ENCODE peak calls at places on chromosomes 1 and 21, in six cellular contexts. X, F, A, J, P and W are unnamed samples. For H3K4me1, the result is how much of the 10 kb centered on the place peaks cover.

GRCh38 chr1:161261859-161262225 is 3.3 kb downstream of the PCP4L1 start:
- DNase-seq in X (no peak), F (no peak), A (no peak), J (no peak), P (no peak), W (no peak)

GRCh38 chr1:23879809-23880208 is 11.7 kb upstream of the FUCA1 start:
- DNase-seq in X (no peak), F (no peak), A (no peak), J (no peak), P (no peak), W (no peak)

GRCh38 chr21:34852438-34852837 is 183.6 kb downstream of the CLIC6 start:
- DNase-seq in X (no peak), F (no peak), A (no peak), J (no peak), P (no peak), W (no peak)

GRCh38 chr1:41788427-41788826 is 130.3 kb downstream of the HIVEP3 start:
- DNase-seq in X (no peak), F (no peak), A (no peak), J (no peak), P (no peak), W (no peak)

GRCh38 chr21:39620856-39621255 is 8.1 kb downstream of the B3GALT5 start:
- DNase-seq in X (no peak), F (no peak), A (no peak), J (no peak), P (no peak), W (no peak)

GRCh38 chr1:43358121-43358745 is 548 bp upstream of the CDC20 start:
- DNase-seq in X (peak), F (peak), A (peak), J (no peak), P (peak), W (no peak)

GRCh38 chr1:247294282-247294681 is 37.4 kb downstream of the ZNF496 start:
- DNase-seq in X (no peak), F (no peak), A (no peak), J (no peak), P (peak), W (no peak)

GRCh38 chr1:15955552-15955951 is 20.3 kb downstream of the ZBTB17 start:
- DNase-seq in X (no peak), F (no peak), A (no peak), J (no peak), P (no peak), W (no peak)

GRCh38 chr1:6833804-6834203 is 48.5 kb downstream of the CAMTA1 start:
- DNase-seq in X (no peak), F (no peak), A (no peak), J (no peak), P (no peak), W (no peak)

GRCh38 chr21:32256873-32257620 is 21.8 kb downstream of the MIS18A start:
- DNase-seq in X (no peak), F (peak), A (peak), J (peak), P (peak), W (no peak)

GRCh38 chr1:91742848-91743292 is 143.1 kb downstream of the TGFBR3 start:
- DNase-seq in X (no peak), F (no peak), A (no peak), J (no peak), P (peak), W (no peak)

GRCh38 chr1:64906447-64906846 is 59.9 kb downstream of the JAK1 start:
- DNase-seq in X (no peak), F (peak), A (no peak), J (no peak), P (peak), W (no peak)

GRCh38 chr1:181632492-181632891 is 149.2 kb downstream of the CACNA1E start:
- DNase-seq in X (no peak), F (no peak), A (no peak), J (no peak), P (no peak), W (no peak)

GRCh38 chr1:2493691-2494322 is 17.7 kb downstream of the PLCH2 start:
- DNase-seq in X (peak), F (no peak), A (no peak), J (no peak), P (peak), W (no peak)

GRCh38 chr1:88847618-88848017 is 43.7 kb downstream of the GTF2B start:
- DNase-seq in X (no peak), F (no peak), A (no peak), J (no peak), P (no peak), W (no peak)

GRCh38 chr21:35324372-35325220 is 275.5 kb upstream of the RUNX1 start:
- DNase-seq in X (no peak), F (no peak), A (no peak), J (no peak), P (peak), W (no peak)

GRCh38 chr1:62621907-62622306 is 24.6 kb downstream of the ANGPTL3 start:
- DNase-seq in X (peak), F (peak), A (no peak), J (no peak), P (peak), W (no peak)

GRCh38 chr21:26148834-26149354 is 21.7 kb downstream of the APP start:
- DNase-seq in X (no peak), F (no peak), A (no peak), J (no peak), P (peak), W (no peak)

GRCh38 chr1:151144474-151145157 is 1.8 kb downstream of the SEMA6C start:
- DNase-seq in X (no peak), F (no peak), A (no peak), J (no peak), P (no peak), W (no peak)

GRCh38 chr1:101088431-101088830 is 62.8 kb upstream of the DPH5 start:
- DNase-seq in X (no peak), F (no peak), A (no peak), J (no peak), P (no peak), W (no peak)

GRCh38 chr1:246765521-246765920 is 41.3 kb downstream of the SCCPDH start:
- DNase-seq in X (no peak), F (no peak), A (no peak), J (no peak), P (no peak), W (no peak)

GRCh38 chr21:15793547-15794235 is 63.9 kb downstream of the USP25 start:
- DNase-seq in X (no peak), F (no peak), A (no peak), J (no peak), P (no peak), W (no peak)

GRCh38 chr1:207031632-207032258 is 811 bp downstream of the C1orf116 start:
- DNase-seq in X (no peak), F (no peak), A (no peak), J (no peak), P (peak), W (no peak)

GRCh38 chr1:107047602-107048001 is 8.9 kb upstream of the PRMT6 start:
- DNase-seq in X (no peak), F (no peak), A (no peak), J (no peak), P (no peak), W (no peak)

GRCh38 chr1:58883888-58884482 is 100.1 kb upstream of the JUN start:
- DNase-seq in X (no peak), F (no peak), A (no peak), J (no peak), P (no peak), W (no peak)

GRCh38 chr1:44707959-44708831 is 22.8 kb downstream of the RNU5D-1 start:
- DNase-seq in X (peak), F (peak), A (peak), J (peak), P (peak), W (peak)

GRCh38 chr1:181104042-181104789 is 15.7 kb downstream of the IER5 start:
- DNase-seq in X (peak), F (peak), A (no peak), J (no peak), P (no peak), W (no peak)

GRCh38 chr1:37731312-37732019 is 33.5 kb downstream of the EPHA10 start:
- DNase-seq in X (no peak), F (no peak), A (no peak), J (no peak), P (no peak), W (no peak)

GRCh38 chr1:213176341-213176740 is 125.3 kb downstream of the RPS6KC1 start:
- DNase-seq in X (peak), F (no peak), A (no peak), J (no peak), P (no peak), W (no peak)
- H3K27ac ChIP-seq in X (no peak), F (no peak), A (no peak), J (no peak), P (no peak), W (no peak)

DNA sequence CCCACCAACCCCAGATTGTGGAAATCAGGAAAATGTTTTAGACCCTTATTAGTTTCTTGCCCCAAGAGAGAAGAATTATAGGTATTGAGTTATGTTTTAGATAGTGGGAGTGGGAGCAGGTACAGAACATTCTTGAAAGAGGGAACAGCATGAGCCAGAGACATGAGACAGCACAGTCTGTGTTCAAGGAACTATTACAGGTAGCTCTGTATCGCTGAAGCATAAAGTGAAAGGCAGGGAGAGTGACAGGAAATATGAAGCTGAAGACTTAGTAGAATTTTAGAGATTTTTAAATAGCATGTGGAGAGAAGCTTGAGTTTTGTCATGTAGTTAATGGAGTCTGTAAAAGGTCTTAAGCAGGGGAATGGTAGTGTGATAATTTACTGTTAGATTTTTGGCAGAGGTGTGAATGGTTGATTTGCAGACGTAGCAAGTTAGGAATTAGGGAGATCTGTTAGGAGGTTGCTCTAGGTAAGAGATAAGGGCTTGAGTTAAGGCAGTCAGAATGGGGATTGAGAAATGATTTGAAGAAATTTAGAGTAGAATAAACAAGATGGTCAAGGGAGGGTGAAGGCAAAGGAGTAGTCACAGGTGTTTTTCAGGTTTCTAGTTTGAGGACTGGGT is 11.6 kb downstream of the SUCO start:
- DNase-seq in X (peak), F (no peak), A (no peak), J (no peak), P (no peak), W (no peak)
- H3K4me1 ChIP-seq in X (under half), F (under half), A (under half), J (under half), P (under half), W (under half)

DNA sequence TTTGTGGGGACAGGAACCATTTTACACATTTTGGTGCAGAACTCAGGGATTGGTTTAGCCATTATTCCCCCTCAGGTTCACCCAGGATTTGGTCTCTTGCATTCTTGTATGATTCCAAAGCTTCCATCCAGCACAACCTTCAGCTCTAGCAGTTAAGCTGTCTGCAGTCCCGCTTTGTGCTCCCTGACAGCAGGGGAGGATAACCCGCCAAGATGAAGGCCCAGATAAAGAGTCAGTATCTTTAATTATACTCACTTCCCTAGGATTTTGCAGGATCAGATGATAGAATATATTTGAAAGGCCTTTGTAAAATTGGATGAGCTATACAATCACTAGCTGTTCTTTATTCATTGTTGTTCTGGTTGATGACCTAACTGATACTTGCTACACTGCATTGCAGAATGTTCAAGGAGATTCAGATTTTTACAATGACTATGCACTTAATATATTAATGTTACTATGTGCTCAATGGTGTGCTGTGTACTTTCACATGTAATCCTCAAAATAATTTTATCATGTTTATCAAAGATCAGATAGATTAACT is 49.8 kb downstream of the SLC16A1 start:
- DNase-seq in X (no peak), F (no peak), A (no peak), J (no peak), P (peak), W (no peak)
- H3K27ac ChIP-seq in X (no peak), F (no peak), A (no peak), J (peak), P (peak), W (no peak)

GRCh38 chr1:202806845-202807366 is 1.3 kb downstream of the KDM5B start:
- DNase-seq in X (peak), F (peak), A (no peak), J (peak), P (peak), W (no peak)
- H3K4me1 ChIP-seq in X (under half), F (half or more), A (under half), J (under half), P (under half), W (under half)

DNA sequence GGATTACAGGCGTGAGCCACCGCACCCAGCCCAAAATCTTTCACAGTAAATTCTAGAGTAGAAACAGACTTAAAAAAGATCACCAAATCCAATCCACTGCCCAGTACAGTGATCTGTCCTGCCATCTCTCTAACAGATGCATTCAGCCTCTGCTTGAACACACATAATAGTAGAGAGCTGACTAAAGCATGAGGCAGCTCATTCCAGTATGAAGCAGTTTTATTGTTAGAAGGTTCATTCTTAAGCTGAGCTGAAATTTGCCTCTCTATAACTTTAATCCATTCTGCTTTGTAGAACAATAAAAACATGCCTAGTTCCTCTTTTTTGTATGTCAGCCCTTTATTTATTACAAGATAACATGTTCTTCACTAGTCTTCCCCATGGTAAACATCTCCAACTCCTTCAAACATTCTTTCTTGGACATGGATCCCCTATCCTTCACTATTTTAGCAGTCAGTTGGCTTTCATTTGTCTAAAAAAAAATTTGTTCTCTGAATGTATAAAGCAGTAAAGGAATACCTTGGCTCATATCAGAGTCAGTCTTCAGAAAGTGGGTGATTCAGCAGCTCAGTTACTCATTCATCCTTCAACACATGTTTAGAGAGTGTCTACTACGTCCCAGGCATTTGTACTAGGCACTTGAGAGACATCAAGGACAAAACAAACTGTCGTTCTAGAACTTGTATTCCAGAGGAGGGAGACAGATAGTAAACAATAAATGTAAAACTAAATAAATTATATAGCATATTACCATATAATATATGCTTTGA is 10.7 kb upstream of the PTBP2 start:
- DNase-seq in X (no peak), F (no peak), A (no peak), J (no peak), P (peak), W (no peak)
- H3K27ac ChIP-seq in X (no peak), F (no peak), A (no peak), J (no peak), P (no peak), W (no peak)

DNA sequence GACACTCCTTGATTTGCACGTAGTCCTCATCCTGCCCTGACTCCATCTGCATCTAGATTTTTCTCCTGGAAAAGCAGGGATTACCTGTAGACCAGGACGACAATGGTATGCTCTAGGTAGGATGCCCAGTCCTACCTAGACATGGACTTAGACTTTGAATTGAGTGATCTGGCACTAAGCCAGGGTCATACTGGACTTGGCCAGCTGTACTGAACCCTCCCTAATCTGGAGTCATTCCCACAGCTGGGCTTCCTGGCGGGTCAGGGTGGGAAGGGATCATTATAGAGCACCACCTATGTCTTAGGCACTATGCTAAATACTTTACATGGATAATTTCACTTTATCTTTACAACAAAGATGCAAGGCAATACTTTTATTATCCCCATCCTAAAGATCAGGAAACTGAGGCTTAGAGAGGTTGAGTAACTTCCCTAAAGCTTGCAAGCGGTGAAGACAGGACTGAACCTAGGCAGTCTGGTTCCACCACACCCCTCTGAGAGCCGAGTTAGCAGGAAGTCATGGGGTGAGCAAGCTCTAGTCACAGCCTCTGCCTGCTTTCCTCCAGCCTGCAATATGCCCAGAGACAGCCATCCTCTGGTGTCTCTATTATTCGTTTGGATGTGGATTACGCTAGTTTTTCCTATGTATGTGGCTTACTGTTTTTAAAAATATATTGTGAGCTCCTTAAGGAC is 89.5 kb downstream of the DTL start:
- DNase-seq in X (peak), F (no peak), A (no peak), J (no peak), P (no peak), W (no peak)
- H3K4me1 ChIP-seq in X (under half), F (under half), A (under half), J (under half), P (under half), W (under half)